ENCODE peak calls at places on chromosomes 2 and 18, in five cellular contexts. J, B, X, Q and N are unnamed samples.

GRCh38 chr2:233973786-233974185 is 56.6 kb downstream of the TRPM8 start:
- DNase-seq in J (no peak), Q (no peak), X (no peak), B (no peak), N (no peak)

GRCh38 chr18:4734903-4735302 is 279.8 kb upstream of the DLGAP1 start:
- DNase-seq in B (no peak), Q (no peak), J (no peak), X (no peak), N (no peak)

GRCh38 chr2:175234153-175234552 is 52.6 kb upstream of the ATP5MC3 start:
- DNase-seq in J (no peak), B (no peak), X (no peak), Q (no peak), N (no peak)

GRCh38 chr2:237012577-237013237 is 73.0 kb upstream of the COPS8 start:
- DNase-seq in Q (no peak), X (no peak), J (no peak), B (no peak), N (no peak)

GRCh38 chr2:43005211-43005974 is 213.0 kb upstream of the HAAO start:
- DNase-seq in X (no peak), Q (no peak), J (no peak), B (no peak), N (no peak)

GRCh38 chr2:63364866-63365265 is 223.4 kb downstream of the WDPCP start:
- DNase-seq in Q (no peak), J (no peak), X (no peak), B (no peak), N (no peak)

GRCh38 chr2:222796413-222797103 is 64.3 kb upstream of the ACSL3 start:
- DNase-seq in X (no peak), Q (peak; percentile 67), B (no peak), J (no peak), N (no peak)

GRCh38 chr2:33135645-33136044 is 188.9 kb downstream of the LTBP1 start:
- DNase-seq in J (no peak), Q (no peak), B (no peak), X (no peak), N (no peak)

GRCh38 chr2:187158452-187158851 is 289.6 kb downstream of the CALCRL start:
- DNase-seq in J (no peak), B (no peak), X (no peak), Q (no peak), N (no peak)

GRCh38 chr2:100882645-100883613 is 63.0 kb downstream of the NPAS2 start:
- DNase-seq in X (no peak), B (no peak), J (no peak), Q (peak; percentile 68), N (no peak)

DNA sequence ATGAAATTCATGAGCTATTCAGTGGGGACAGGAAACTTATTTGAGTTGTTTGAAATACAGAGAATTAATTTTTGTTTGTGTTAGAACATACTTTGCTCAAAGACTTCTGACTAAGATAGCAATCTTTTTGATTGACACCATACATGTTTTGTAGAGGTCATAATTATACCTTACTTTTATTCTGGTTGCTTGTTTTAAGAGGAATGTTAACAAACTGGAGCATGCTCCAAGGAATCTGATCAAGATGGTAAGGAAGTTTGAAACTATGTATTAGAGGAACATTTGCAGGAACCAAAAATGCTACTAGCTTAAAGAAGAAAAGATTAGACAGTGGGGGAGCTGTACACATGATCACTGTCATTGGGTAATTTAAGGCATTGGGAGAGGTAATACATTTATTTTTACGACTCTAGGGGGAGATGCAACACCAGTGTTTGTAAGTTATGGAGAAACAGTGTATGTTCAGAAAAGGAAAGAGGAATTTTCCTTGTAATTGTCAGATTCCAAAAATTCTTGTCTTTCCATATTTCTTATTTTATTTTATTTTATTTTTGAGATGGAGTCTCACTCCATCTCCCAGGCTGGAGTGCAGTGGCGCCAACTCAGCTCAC is 8.0 kb downstream of the AGFG1 start:
- DNase-seq in X (no peak), B (no peak), Q (peak; percentile 65), J (no peak), N (no peak)
- TF ChIP-seq CTCF in X (no peak), B (peak; percentile 30), Q (peak; percentile 73), J (no peak), N (peak; percentile 39)

GRCh38 chr2:112481050-112481527 is 867 bp upstream of the TTL start:
- DNase-seq in B (peak; percentile 72), J (peak; percentile 55), X (peak; percentile 82), Q (peak; percentile 87), N (peak; percentile 69)

GRCh38 chr2:112481528-112482228 is at the start of gene TTL:
- DNase-seq in Q (peak; percentile 66), X (peak; percentile 74), B (peak; percentile 60), J (peak; percentile 40), N (peak; percentile 56)

GRCh38 chr2:112483047-112483473 is 1.1 kb downstream of the TTL start:
- DNase-seq in X (no peak), Q (peak; percentile 77), J (no peak), B (no peak), N (no peak)

GRCh38 chr2:112482309-112483046 is 522 bp downstream of the TTL start:
- DNase-seq in Q (peak; percentile 54), X (peak; percentile 42), J (no peak), B (no peak), N (no peak)

GRCh38 chr2:112480540-112481049 is 1.4 kb upstream of the TTL start:
- DNase-seq in J (no peak), X (no peak), B (no peak), Q (peak; percentile 53), N (no peak)
- TF ChIP-seq CTCF in J (no peak), X (no peak), B (no peak), Q (no peak), N (no peak)

GRCh38 chr2:12881952-12882351 is 165.2 kb downstream of the TRIB2 start:
- DNase-seq in Q (no peak), J (no peak), B (no peak), X (no peak), N (no peak)
- TF ChIP-seq CTCF in Q (no peak), J (no peak), B (no peak), X (no peak), N (no peak)

GRCh38 chr2:61853848-61854434 is at the start of gene FAM161A:
- DNase-seq in B (peak; percentile 77), J (peak; percentile 47), Q (peak; percentile 88), X (peak; percentile 83), N (peak; percentile 59)

GRCh38 chr2:61855178-61855523 is 1.3 kb upstream of the FAM161A start:
- DNase-seq in X (no peak), Q (peak; percentile 54), B (no peak), J (no peak), N (no peak)

GRCh38 chr2:61853086-61853847 is 593 bp downstream of the FAM161A start:
- DNase-seq in X (no peak), J (no peak), Q (peak; percentile 77), B (peak; percentile 45), N (peak; percentile 47)

DNA sequence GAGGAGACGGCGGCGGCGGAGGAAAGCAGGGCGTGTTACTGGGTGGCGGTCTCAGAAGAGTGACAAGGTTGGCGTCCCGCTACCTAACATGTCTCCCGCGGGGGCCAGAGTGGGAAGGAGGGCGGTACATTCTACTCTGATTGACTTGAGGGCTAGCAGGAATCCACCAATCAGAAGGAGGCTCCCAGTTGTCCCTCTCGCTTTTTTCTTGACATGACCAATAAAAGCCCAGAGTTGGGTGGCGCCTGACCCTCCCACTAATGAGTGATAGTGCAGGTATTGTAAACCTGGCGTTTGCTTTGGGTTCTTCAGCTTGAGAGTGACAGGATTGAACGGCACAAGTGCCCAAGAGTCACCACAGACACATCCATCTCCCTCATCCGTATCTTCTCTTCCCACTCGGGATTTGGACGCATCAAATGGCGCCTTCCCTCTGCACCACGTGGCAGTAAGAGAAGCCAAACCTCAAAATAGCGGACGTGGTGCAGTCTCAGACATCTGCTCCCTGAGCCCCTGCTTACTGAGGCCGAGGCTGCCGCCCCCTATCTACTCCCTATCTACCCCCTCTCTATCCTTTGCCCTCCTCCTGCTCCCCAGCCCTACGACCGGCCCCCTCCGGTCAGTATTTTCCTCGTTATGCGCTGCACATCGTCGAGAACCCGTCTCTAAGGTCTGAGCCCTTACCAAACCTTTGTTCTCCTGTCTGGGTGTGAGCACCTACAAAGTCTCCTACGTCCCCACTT is 746 bp upstream of the FAM161A start:
- DNase-seq in X (peak; percentile 93), B (peak; percentile 71), J (peak; percentile 70), Q (peak; percentile 99), N (peak; percentile 82)
- TF ChIP-seq CTCF in X (no peak), B (no peak), J (no peak), Q (no peak), N (no peak)

GRCh38 chr18:78779996-78780718 is 199.5 kb upstream of the SALL3 start:
- DNase-seq in J (no peak), B (no peak), X (no peak), Q (no peak), N (no peak)
- TF ChIP-seq CTCF in J (no peak), B (no peak), X (no peak), Q (no peak), N (no peak)

GRCh38 chr2:167721593-167721992 is 525.8 kb downstream of the STK39 start:
- DNase-seq in Q (no peak), X (no peak), B (no peak), J (no peak), N (no peak)

GRCh38 chr2:167732251-167732788 is 515.1 kb downstream of the STK39 start:
- DNase-seq in Q (no peak), X (no peak), B (no peak), J (no peak), N (no peak)

GRCh38 chr2:167729911-167730310 is 517.5 kb downstream of the STK39 start:
- DNase-seq in J (no peak), X (no peak), B (no peak), Q (no peak), N (no peak)

DNA sequence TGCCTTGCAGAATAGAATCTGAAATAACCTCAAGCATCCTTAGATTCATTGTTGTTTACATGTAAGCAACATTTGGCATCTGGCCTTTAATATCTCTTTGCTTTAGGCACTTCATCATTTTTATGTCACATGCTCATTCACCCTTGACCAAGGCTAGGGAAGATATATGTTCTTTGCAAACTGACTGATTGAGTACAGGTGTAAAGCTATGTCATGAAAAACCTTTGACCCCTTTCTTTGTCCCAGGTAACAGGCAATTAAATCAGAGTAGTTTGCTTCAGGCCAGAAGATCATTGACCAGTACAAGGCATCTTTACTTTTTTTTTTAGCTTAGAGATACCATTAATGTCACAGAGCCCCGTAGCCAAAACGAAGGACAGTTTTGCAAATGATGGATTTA is 520.6 kb downstream of the STK39 start:
- DNase-seq in X (no peak), Q (no peak), J (no peak), B (no peak), N (no peak)
- TF ChIP-seq CTCF in X (no peak), Q (no peak), J (no peak), B (no peak), N (no peak)

GRCh38 chr18:23057096-23057495 is 78.2 kb upstream of the CABLES1 start:
- DNase-seq in X (no peak), J (no peak), B (no peak), Q (no peak), N (no peak)
- TF ChIP-seq CTCF in X (no peak), J (no peak), B (no peak), Q (no peak), N (no peak)

DNA sequence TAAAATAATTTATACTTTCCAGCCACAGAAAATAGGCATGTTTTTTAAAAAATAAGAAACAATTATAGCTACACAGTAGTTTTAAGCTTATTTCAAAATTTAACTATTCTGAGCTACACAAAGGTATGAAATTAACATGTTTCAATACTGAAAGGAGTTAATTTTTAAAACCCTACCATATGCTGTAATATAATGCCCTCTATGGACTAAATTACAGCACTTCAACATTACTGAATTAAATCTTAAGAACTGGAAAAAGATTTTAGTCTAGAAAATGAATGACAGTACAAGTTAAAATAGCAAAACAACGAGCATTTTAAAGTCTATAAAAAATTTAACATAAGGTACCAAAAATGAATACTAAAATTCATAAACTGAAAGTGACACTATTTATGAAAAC is 36.3 kb downstream of the RTN4 start:
- DNase-seq in B (no peak), Q (no peak), J (no peak), X (no peak), N (no peak)
- TF ChIP-seq CTCF in B (no peak), Q (peak; percentile 37), J (no peak), X (no peak), N (no peak)